ENCODE peak calls at places on chromosomes 16 and 17, in seven cellular contexts. Q is fibroblast of pulmonary artery, F is mucosa of descending colon, I is psoas muscle, A is A549, N is mesothelial cell of epicardium, G is AG09319. H is an unnamed sample.

GRCh38 chr16:55605756-55606155 is 39.3 kb downstream of the CAPNS2 start:
- DNase-seq in Q (no peak), F (no peak), G (peak), N (no peak), I (no peak), A (no peak), H (no peak)

GRCh38 chr16:3065069-3065741 is at the start of gene IL32:
- DNase-seq in I (no peak), Q (peak), N (no peak), G (peak), A (peak), F (peak), H (no peak)

GRCh38 chr16:20372696-20373095 is 20.2 kb upstream of the UMOD start:
- DNase-seq in Q (no peak), N (no peak), I (no peak), G (no peak), F (no peak), A (no peak), H (no peak)

GRCh38 chr17:62720126-62720850 is 87.8 kb downstream of the MARCHF10 start:
- DNase-seq in G (no peak), A (peak), Q (no peak), I (no peak), F (no peak), N (no peak), H (no peak)

GRCh38 chr17:64178011-64178825 is 48.3 kb upstream of the ERN1 start:
- DNase-seq in A (no peak), F (no peak), I (no peak), G (no peak), N (no peak), Q (no peak), H (no peak)

GRCh38 chr17:61363601-61364462 is 35.8 kb upstream of the TBX2 start:
- DNase-seq in N (no peak), A (no peak), F (no peak), Q (no peak), G (no peak), I (no peak), H (no peak)

GRCh38 chr17:67549787-67550186 is 167.9 kb upstream of the NOL11 start:
- DNase-seq in I (no peak), Q (peak), F (no peak), A (no peak), G (no peak), N (no peak), H (no peak)

GRCh38 chr17:39653662-39654331 is 11.4 kb upstream of the TCAP start:
- DNase-seq in I (peak), Q (peak), A (peak), F (peak), N (no peak), G (no peak), H (peak)

GRCh38 chr17:77928519-77929179 is 29.9 kb upstream of the TNRC6C start:
- DNase-seq in A (no peak), F (no peak), I (no peak), Q (no peak), G (no peak), N (no peak), H (no peak)

GRCh38 chr16:89384282-89384681 is 106.1 kb downstream of the ANKRD11 start:
- DNase-seq in I (peak), G (no peak), A (no peak), Q (no peak), N (no peak), F (no peak), H (no peak)

GRCh38 chr17:79029327-79030009 is 5.5 kb downstream of the C1QTNF1 start:
- DNase-seq in F (no peak), A (no peak), I (no peak), Q (no peak), G (no peak), N (no peak), H (no peak)

GRCh38 chr17:73231363-73231762 is 30.3 kb downstream of the CPSF4L start:
- DNase-seq in F (peak), N (no peak), I (no peak), Q (peak), A (peak), G (no peak), H (no peak)

GRCh38 chr16:19777061-19777460 is 59.0 kb downstream of the IQCK start:
- DNase-seq in Q (no peak), F (no peak), I (no peak), G (no peak), N (no peak), A (no peak), H (no peak)

GRCh38 chr16:68960910-68961309 is 117.6 kb downstream of the TANGO6 start:
- DNase-seq in Q (no peak), N (no peak), A (no peak), I (no peak), F (no peak), G (no peak), H (no peak)

GRCh38 chr17:50052822-50053653 is 2.9 kb upstream of the ITGA3 start:
- DNase-seq in Q (peak), N (peak), A (no peak), G (no peak), F (no peak), I (peak), H (no peak)

GRCh38 chr16:23847938-23848337 is 12.2 kb downstream of the PRKCB start:
- DNase-seq in F (no peak), G (no peak), I (no peak), Q (no peak), N (no peak), A (no peak), H (no peak)

GRCh38 chr17:71168083-71168741 is 952.6 kb upstream of the SOX9 start:
- DNase-seq in Q (no peak), A (no peak), F (no peak), G (no peak), I (no peak), N (no peak), H (no peak)

GRCh38 chr17:69363488-69364210 is 36.7 kb upstream of the ABCA5 start:
- DNase-seq in N (no peak), G (no peak), I (no peak), A (no peak), F (no peak), Q (no peak), H (no peak)

GRCh38 chr16:50537533-50538290 is 10.5 kb upstream of the NKD1 start:
- DNase-seq in A (no peak), I (no peak), F (no peak), G (no peak), Q (no peak), N (no peak), H (no peak)

GRCh38 chr16:22813223-22813945 is 578 bp upstream of the HS3ST2 start:
- DNase-seq in F (peak), A (no peak), G (no peak), N (peak), Q (peak), I (peak), H (peak)

GRCh38 chr17:6524520-6524919 is 31.8 kb downstream of the PITPNM3 start:
- DNase-seq in Q (no peak), G (no peak), N (no peak), I (no peak), F (no peak), A (peak), H (no peak)

GRCh38 chr17:4998666-4999428 is 1.1 kb downstream of the KIF1C start:
- DNase-seq in G (no peak), N (no peak), A (peak), I (no peak), Q (no peak), F (peak), H (no peak)

GRCh38 chr17:8503368-8503767 is 67.7 kb downstream of the NDEL1 start:
- DNase-seq in Q (no peak), F (no peak), I (peak), N (no peak), G (no peak), A (no peak), H (no peak)

GRCh38 chr17:41512789-41513547 is 5.7 kb downstream of the KRT15 start:
- DNase-seq in I (no peak), F (no peak), A (no peak), Q (no peak), G (no peak), N (no peak), H (no peak)

GRCh38 chr16:85222151-85222863 is 110.0 kb upstream of the CIBAR2 start:
- DNase-seq in I (no peak), A (no peak), N (no peak), F (no peak), Q (no peak), G (no peak), H (no peak)

GRCh38 chr17:3886776-3887175 is 6.1 kb downstream of the CAMKK1 start:
- DNase-seq in I (no peak), Q (no peak), G (no peak), F (no peak), A (no peak), N (no peak), H (no peak)
- TF ChIP-seq CTCF in I (no peak), Q (no peak), G (no peak), F (no peak), A (no peak), N (no peak), H (no peak)

GRCh38 chr17:45828171-45829133 is 16.2 kb upstream of the SPPL2C start:
- DNase-seq in F (no peak), N (no peak), G (no peak), Q (no peak), A (no peak), I (no peak), H (no peak)
- TF ChIP-seq CTCF in F (no peak), N (no peak), G (no peak), Q (no peak), A (no peak), I (no peak), H (no peak)

GRCh38 chr17:82172461-82173160 is 40.0 kb downstream of the CCDC57 start:
- DNase-seq in F (no peak), N (no peak), G (no peak), I (no peak), A (no peak), Q (no peak), H (no peak)

GRCh38 chr17:82173351-82174041 is 39.1 kb downstream of the CCDC57 start:
- DNase-seq in N (no peak), F (no peak), A (no peak), G (no peak), Q (no peak), I (no peak), H (no peak)

GRCh38 chr17:82168568-82168967 is 44.1 kb downstream of the CCDC57 start:
- DNase-seq in G (no peak), N (no peak), A (no peak), I (no peak), F (no peak), Q (no peak), H (no peak)

GRCh38 chr17:82170412-82170961 is 42.2 kb downstream of the CCDC57 start:
- DNase-seq in I (no peak), N (no peak), F (no peak), A (no peak), Q (no peak), G (no peak), H (no peak)

GRCh38 chr17:82171750-82172375 is 40.8 kb downstream of the CCDC57 start:
- DNase-seq in Q (no peak), F (no peak), N (no peak), G (no peak), A (no peak), I (no peak), H (no peak)
- TF ChIP-seq CTCF in Q (no peak), F (no peak), N (no peak), G (no peak), A (no peak), I (no peak), H (no peak)

DNA sequence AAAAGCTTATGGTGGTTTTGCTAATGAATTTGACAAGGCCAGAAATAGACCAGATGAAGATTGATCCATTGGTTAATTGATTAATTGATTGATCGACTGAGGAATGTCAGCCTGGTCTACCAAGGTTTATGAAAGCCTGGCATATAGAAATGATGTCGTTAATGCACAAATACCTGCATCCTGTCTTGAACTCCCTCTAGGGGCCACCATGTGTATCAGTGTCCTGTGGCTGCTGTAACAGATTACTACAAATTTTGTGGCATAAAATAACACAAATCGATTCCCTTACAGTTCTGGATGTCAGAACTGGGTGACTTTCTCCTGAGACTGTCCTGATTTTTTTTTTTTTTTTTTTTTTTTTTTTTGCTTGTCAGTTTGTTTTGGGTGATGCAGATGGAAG is 553.2 kb downstream of the MAF start:
- DNase-seq in G (no peak), F (no peak), N (no peak), A (peak), I (no peak), Q (no peak), H (no peak)
- TF ChIP-seq CTCF in G (no peak), F (peak), N (peak), A (peak), I (peak), Q (no peak), H (peak)

DNA sequence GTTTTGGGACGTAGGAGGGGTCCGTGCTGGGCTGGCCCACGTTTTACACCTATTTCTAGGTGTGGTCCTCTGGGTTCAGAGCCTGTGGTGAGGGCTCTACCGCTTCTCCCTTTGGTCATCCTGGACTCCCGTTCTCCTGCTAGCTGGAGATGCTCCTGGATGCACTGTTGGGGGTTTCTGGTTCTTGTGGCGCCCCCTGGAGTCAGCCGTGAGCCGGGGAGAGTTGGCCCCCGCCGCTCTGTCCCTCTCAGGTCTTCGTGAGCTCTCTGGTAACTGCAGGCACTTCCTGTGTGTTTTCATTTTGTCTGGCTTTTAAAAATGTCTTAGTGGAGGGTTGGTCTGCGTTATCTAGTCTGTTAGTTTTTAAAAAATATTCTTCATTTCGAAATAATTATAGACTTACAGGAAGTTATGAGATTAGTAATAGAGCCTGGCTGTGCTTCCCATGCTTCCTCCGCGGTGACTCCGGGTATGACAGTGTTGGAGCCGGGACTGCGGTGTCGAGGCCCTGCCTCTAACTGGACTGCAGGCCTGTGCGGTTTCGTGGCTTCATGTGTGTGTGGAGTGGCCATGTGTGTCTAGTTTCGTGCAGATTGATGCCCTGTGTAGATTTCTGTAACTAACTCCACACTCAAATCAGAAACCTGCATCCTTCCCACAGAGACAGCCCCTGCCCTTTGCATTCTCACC is 78.0 kb upstream of the ZNF750 start:
- DNase-seq in A (peak), I (no peak), F (peak), N (no peak), G (no peak), Q (peak), H (peak)
- TF ChIP-seq CTCF in A (peak), I (peak), F (no peak), N (no peak), G (peak), Q (peak), H (peak)

GRCh38 chr16:5603836-5604235 is 506.2 kb upstream of the EEF2KMT start:
- DNase-seq in I (no peak), G (no peak), A (no peak), N (no peak), F (no peak), Q (no peak), H (no peak)

GRCh38 chr16:5605404-5605803 is 507.8 kb upstream of the EEF2KMT start:
- DNase-seq in N (no peak), Q (no peak), A (no peak), G (no peak), I (no peak), F (no peak), H (no peak)

GRCh38 chr16:5604770-5605169 is 507.2 kb upstream of the EEF2KMT start:
- DNase-seq in A (peak), N (no peak), Q (no peak), F (no peak), I (no peak), G (no peak), H (no peak)

GRCh38 chr16:5607169-5607568 is 509.6 kb upstream of the EEF2KMT start:
- DNase-seq in I (no peak), F (no peak), A (no peak), N (no peak), G (no peak), Q (no peak), H (no peak)
- TF ChIP-seq CTCF in I (no peak), F (no peak), A (no peak), N (no peak), G (no peak), Q (no peak), H (no peak)

H was measured in neural crest cell.